ENCODE peak calls at places on chromosomes 3 and 15, in eight cellular contexts. B is heart right ventricle, F is ascending aorta, Z is upper lobe of left lung, I is Peyer's patch, Q is neural progenitor cell, X is tibial artery, K is transverse colon. V is an unnamed sample.

GRCh38 chr3:194137314-194138097 is 1.6 kb downstream of the HES1 start:
- DNase-seq in B (peak), F (peak), Z (peak), I (peak), Q (peak), X (peak), K (peak), V (peak)

GRCh38 chr15:90266485-90266884 is 1.0 kb downstream of the NGRN start:
- DNase-seq in B (no peak), F (peak), Z (no peak), I (no peak), Q (no peak), X (no peak), K (peak), V (no peak)

GRCh38 chr15:62112616-62113593 is 46.1 kb downstream of the C2CD4A start:
- DNase-seq in B (no peak), F (no peak), Z (no peak), I (no peak), Q (no peak), X (no peak), K (peak), V (peak)

GRCh38 chr3:78972617-78973301 is 795.0 kb downstream of the ROBO1 start:
- DNase-seq in B (no peak), F (no peak), Z (no peak), I (no peak), Q (no peak), X (no peak), K (no peak), V (no peak)

GRCh38 chr3:74561881-74562280 is 52.6 kb downstream of the CNTN3 start:
- DNase-seq in B (no peak), F (no peak), Z (no peak), I (no peak), Q (no peak), X (no peak), K (no peak), V (no peak)

GRCh38 chr3:146156060-146156459 is 4.9 kb downstream of the PLOD2 start:
- DNase-seq in B (no peak), F (no peak), Z (no peak), I (no peak), Q (no peak), X (no peak), K (no peak), V (no peak)

GRCh38 chr3:125594581-125595011 is 701 bp downstream of the OSBPL11 start:
- DNase-seq in B (no peak), F (no peak), Z (no peak), I (peak), Q (peak), X (peak), K (peak), V (peak)

GRCh38 chr3:30161370-30161769 is 445.0 kb upstream of the TGFBR2 start:
- DNase-seq in B (peak), F (peak), Z (no peak), I (no peak), Q (no peak), X (peak), K (no peak), V (peak)

GRCh38 chr3:115330406-115330805 is 183.3 kb upstream of the ZBTB20 start:
- DNase-seq in B (no peak), F (no peak), Z (no peak), I (no peak), Q (no peak), X (no peak), K (no peak), V (no peak)

GRCh38 chr3:196096382-196096953 is 14.6 kb upstream of the TFRC start:
- DNase-seq in B (peak), F (peak), Z (no peak), I (peak), Q (no peak), X (peak), K (peak), V (peak)

GRCh38 chr15:88256261-88257230 is at the start of gene NTRK3:
- DNase-seq in B (no peak), F (no peak), Z (peak), I (no peak), Q (peak), X (no peak), K (no peak), V (no peak)

GRCh38 chr15:40241305-40242215 is 2.7 kb downstream of the PAK6 start:
- DNase-seq in B (no peak), F (no peak), Z (no peak), I (peak), Q (no peak), X (no peak), K (no peak), V (no peak)

GRCh38 chr3:67531149-67532101 is 123.0 kb downstream of the SUCLG2 start:
- DNase-seq in B (no peak), F (no peak), Z (no peak), I (no peak), Q (no peak), X (no peak), K (no peak), V (no peak)

GRCh38 chr3:33879540-33879939 is 81.1 kb downstream of the PDCD6IP start:
- DNase-seq in B (no peak), F (no peak), Z (no peak), I (no peak), Q (no peak), X (no peak), K (no peak), V (no peak)

GRCh38 chr3:180277036-180277435 is 240.3 kb upstream of the PEX5L start:
- DNase-seq in B (no peak), F (no peak), Z (no peak), I (no peak), Q (no peak), X (no peak), K (no peak), V (no peak)

GRCh38 chr3:8266679-8267267 is 234.8 kb upstream of the LMCD1 start:
- DNase-seq in B (no peak), F (no peak), Z (no peak), I (no peak), Q (no peak), X (no peak), K (no peak), V (no peak)

GRCh38 chr3:149576071-149576564 is 81.7 kb downstream of the WWTR1 start:
- DNase-seq in B (peak), F (peak), Z (no peak), I (no peak), Q (peak), X (no peak), K (no peak), V (no peak)

DNA sequence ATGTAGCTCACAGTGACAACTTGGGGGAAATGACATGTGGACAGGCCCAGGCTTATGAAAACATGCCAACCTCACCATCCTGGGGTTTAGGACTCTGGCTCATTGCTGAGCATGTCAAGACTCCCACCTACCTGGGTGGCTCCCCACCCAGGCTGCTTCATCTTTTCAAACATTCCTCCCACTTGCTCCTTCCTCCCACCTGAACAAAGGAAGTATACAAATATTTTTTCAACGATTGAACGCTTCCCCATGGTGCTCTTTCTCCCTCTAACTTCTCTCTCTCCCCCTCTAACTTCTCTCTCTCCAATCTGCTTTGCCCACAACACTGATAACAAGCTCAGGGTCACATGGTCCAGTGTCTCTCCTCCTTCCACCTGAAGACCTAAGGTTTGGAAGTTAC is 27.7 kb upstream of the CPEB1 start:
- DNase-seq in B (no peak), F (no peak), Z (no peak), I (no peak), Q (no peak), X (no peak), K (no peak), V (no peak)
- H3K4me3 ChIP-seq in B (no peak), F (no peak), Z (no peak), I (no peak), Q (no peak), X (no peak), K (no peak), V (no peak)

DNA sequence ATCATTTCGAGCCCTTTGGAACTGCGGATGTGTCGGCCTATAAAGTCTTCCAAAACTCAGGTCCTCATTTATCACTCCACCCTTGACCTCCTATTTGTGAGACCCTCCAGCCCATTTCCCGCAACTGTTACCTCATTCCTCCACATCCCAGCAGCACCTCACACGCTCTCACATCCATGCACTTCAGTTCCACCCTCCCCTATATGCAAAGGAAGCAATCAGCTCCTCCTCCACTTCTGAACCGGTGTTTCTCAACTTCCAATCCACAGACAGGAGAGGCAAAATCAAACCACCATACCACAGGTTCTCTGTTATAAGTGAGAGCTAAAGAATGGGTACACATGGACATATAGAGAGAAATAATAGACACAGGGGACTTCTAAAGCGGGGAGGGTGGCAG is 36.7 kb upstream of the MECOM start:
- DNase-seq in B (no peak), F (no peak), Z (no peak), I (no peak), Q (no peak), X (no peak), K (no peak), V (no peak)
- H3K27ac ChIP-seq in B (peak), F (no peak), Z (no peak), I (no peak), Q (no peak), X (peak), K (no peak), V (no peak)

DNA sequence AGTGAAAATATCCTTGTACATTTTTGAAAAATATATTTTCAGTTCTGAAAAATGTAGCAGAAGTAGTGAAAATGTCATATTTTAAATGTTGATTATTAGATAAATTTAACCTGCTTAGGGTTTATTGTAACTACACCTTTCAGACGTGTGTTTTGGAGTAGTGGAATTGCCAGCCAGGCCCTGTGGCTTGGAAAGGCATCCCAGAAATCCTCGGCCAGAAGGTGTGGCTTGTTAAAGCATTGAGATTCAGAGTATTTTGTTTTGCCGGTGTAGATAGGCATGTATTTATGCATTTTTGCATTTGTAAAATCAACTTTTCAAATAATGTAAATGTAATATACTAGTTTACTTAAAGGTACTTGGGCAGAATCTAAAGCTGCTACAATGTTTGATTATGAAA is 7.0 kb downstream of the EBLN2 start:
- DNase-seq in B (no peak), F (no peak), Z (no peak), I (no peak), Q (no peak), X (no peak), K (no peak), V (no peak)
- TF ChIP-seq CTCF in B (no peak), F (no peak), Z (no peak), I (no peak), Q (no peak), X (no peak), K (no peak), V (no peak)

DNA sequence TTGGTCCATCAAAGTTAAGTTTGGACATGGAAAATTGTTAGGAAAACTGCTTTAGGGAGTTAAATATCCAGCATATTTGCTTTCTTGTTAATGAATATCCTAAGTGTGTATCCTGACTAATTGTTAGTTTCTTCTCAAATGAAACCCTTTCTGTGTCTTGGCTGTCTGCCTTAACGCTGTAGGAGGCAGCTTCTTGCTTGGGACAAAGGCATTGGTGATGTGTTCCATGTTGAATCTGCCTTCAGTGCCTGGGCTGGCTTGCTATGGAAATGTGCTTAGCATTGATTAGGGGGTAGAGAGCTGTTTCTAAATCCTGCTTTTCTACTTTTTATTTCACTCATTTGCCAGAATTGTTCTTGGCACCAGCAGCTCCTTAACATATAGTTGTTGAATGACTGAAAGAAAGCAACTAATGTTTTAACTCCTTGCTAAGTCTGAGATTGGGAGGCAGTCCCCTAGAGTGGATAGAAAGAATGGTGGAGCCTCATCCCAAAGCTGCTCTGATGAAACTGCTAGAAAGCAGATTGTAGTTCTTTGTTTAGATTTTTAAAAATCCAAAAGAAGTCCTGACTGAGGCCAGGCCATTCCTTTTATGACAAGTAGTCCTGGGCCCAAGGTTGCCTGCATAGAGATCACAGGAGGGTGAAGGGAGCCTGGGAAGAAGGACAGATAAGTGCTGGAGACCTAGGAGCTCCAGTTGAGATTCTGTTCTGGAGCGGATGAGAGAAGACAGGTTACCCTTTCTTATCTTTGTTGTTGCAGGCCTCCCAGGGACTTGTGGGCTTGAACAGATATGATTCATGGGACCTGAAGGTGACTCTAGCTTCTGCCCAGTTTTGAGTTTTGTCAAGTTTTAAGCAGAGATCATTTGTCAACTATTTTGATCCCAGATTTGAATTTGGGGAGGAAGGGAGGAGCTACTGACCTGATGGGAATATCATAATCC is 39.3 kb downstream of the OXNAD1 start:
- DNase-seq in B (no peak), F (no peak), Z (no peak), I (no peak), Q (no peak), X (no peak), K (no peak), V (no peak)
- H3K4me3 ChIP-seq in B (no peak), F (no peak), Z (no peak), I (no peak), Q (no peak), X (no peak), K (no peak), V (no peak)

GRCh38 chr3:11379238-11379823 is 107.1 kb downstream of the ATG7 start:
- DNase-seq in B (no peak), F (no peak), Z (no peak), I (no peak), Q (peak), X (no peak), K (no peak), V (no peak)
- H3K27ac ChIP-seq in B (no peak), F (peak), Z (peak), I (no peak), Q (no peak), X (peak), K (no peak), V (peak)

GRCh38 chr3:4977001-4977888 is 2.0 kb upstream of the BHLHE40 start:
- DNase-seq in B (peak), F (peak), Z (peak), I (peak), Q (peak), X (peak), K (peak), V (peak)
- TF ChIP-seq CTCF in B (peak), F (peak), Z (no peak), I (no peak), Q (no peak), X (no peak), K (no peak), V (no peak)

GRCh38 chr3:5123937-5124336 is 1.8 kb downstream of the ARL8B start:
- DNase-seq in B (no peak), F (no peak), Z (no peak), I (no peak), Q (peak), X (no peak), K (peak), V (no peak)

GRCh38 chr3:5122030-5122740 is at the start of gene ARL8B:
- DNase-seq in B (peak), F (peak), Z (peak), I (peak), Q (peak), X (peak), K (peak), V (peak)

GRCh38 chr3:5126586-5126985 is 4.5 kb downstream of the ARL8B start:
- DNase-seq in B (no peak), F (no peak), Z (no peak), I (no peak), Q (no peak), X (no peak), K (no peak), V (no peak)

GRCh38 chr3:5120446-5120845 is 1.6 kb upstream of the ARL8B start:
- DNase-seq in B (no peak), F (no peak), Z (no peak), I (no peak), Q (no peak), X (no peak), K (no peak), V (no peak)

GRCh38 chr3:5122741-5123706 is 932 bp downstream of the ARL8B start:
- DNase-seq in B (peak), F (peak), Z (no peak), I (peak), Q (peak), X (peak), K (peak), V (peak)
- H3K4me3 ChIP-seq in B (peak), F (peak), Z (peak), I (peak), Q (peak), X (peak), K (peak), V (peak)

V was measured in body of pancreas.